ENCODE peak calls at places on chromosome X, in seven cellular contexts. Z, V, S, N, E, P and Q are unnamed samples.

GRCh38 chrX:11273544-11273943 is 19.7 kb upstream of the AMELX start:
- DNase-seq in Z (no peak), V (no peak), S (peak), N (no peak), E (no peak), P (no peak), Q (no peak)

GRCh38 chrX:39396358-39396995 is 595.2 kb downstream of the MID1IP1 start:
- DNase-seq in Z (no peak), V (no peak), S (no peak), N (no peak), E (no peak), P (no peak), Q (peak)

GRCh38 chrX:150715180-150715579 is 22.0 kb downstream of the MTMR1 start:
- DNase-seq in Z (no peak), V (no peak), S (no peak), N (no peak), E (no peak), P (no peak), Q (no peak)

GRCh38 chrX:72107320-72107719 is 24.4 kb downstream of the RTL5 start:
- DNase-seq in Z (no peak), V (no peak), S (peak), N (no peak), E (peak), P (no peak), Q (no peak)

GRCh38 chrX:26788402-26788998 is 572.5 kb downstream of the MAGEB5 start:
- DNase-seq in Z (no peak), V (no peak), S (no peak), N (no peak), E (no peak), P (no peak), Q (no peak)

GRCh38 chrX:77442728-77443127 is 4.5 kb upstream of the FGF16 start:
- DNase-seq in Z (no peak), V (no peak), S (peak), N (no peak), E (no peak), P (no peak), Q (no peak)

GRCh38 chrX:149938427-149939270 is at the start of gene EOLA2:
- DNase-seq in Z (peak), V (peak), S (peak), N (peak), E (peak), P (peak), Q (peak)

GRCh38 chrX:35826503-35826902 is 28.4 kb downstream of the MAGEB16 start:
- DNase-seq in Z (no peak), V (no peak), S (no peak), N (no peak), E (no peak), P (no peak), Q (no peak)

GRCh38 chrX:101203782-101204351 is 15.7 kb upstream of the DRP2 start:
- DNase-seq in Z (no peak), V (no peak), S (no peak), N (no peak), E (no peak), P (no peak), Q (no peak)

GRCh38 chrX:69988955-69989394 is 60.8 kb downstream of the AWAT2 start:
- DNase-seq in Z (no peak), V (no peak), S (no peak), N (no peak), E (no peak), P (no peak), Q (no peak)

GRCh38 chrX:118751950-118752783 is 24.8 kb downstream of the IL13RA1 start:
- DNase-seq in Z (no peak), V (no peak), S (no peak), N (no peak), E (no peak), P (no peak), Q (no peak)

GRCh38 chrX:133989993-133990392 is 4.6 kb upstream of the GPC3 start:
- DNase-seq in Z (no peak), V (no peak), S (no peak), N (no peak), E (no peak), P (no peak), Q (no peak)

GRCh38 chrX:63350551-63350950 is 581 bp downstream of the SPIN4 start:
- DNase-seq in Z (no peak), V (peak), S (peak), N (no peak), E (peak), P (peak), Q (peak)

GRCh38 chrX:69253821-69254220 is 88.6 kb upstream of the PJA1 start:
- DNase-seq in Z (no peak), V (no peak), S (no peak), N (no peak), E (no peak), P (no peak), Q (no peak)

GRCh38 chrX:3440981-3441380 is 94.5 kb upstream of the MXRA5 start:
- DNase-seq in Z (no peak), V (no peak), S (no peak), N (no peak), E (no peak), P (no peak), Q (no peak)

GRCh38 chrX:148808825-148809224 is 308.4 kb downstream of the AFF2 start:
- DNase-seq in Z (no peak), V (no peak), S (no peak), N (no peak), E (no peak), P (no peak), Q (no peak)

GRCh38 chrX:72273718-72274117 is 3.3 kb downstream of the RPS4X start:
- DNase-seq in Z (no peak), V (no peak), S (no peak), N (no peak), E (no peak), P (no peak), Q (no peak)

GRCh38 chrX:107736781-107737531 is 38.6 kb downstream of the TSC22D3 start:
- DNase-seq in Z (peak), V (no peak), S (no peak), N (peak), E (no peak), P (no peak), Q (no peak)

GRCh38 chrX:118495958-118496762 is 545 bp downstream of the DOCK11 start:
- DNase-seq in Z (peak), V (no peak), S (peak), N (peak), E (peak), P (peak), Q (no peak)

GRCh38 chrX:47148946-47149345 is 3.9 kb downstream of the RBM10 start:
- DNase-seq in Z (no peak), V (no peak), S (no peak), N (no peak), E (no peak), P (no peak), Q (no peak)

GRCh38 chrX:40371376-40371775 is 209.4 kb upstream of the ATP6AP2 start:
- DNase-seq in Z (no peak), V (no peak), S (no peak), N (no peak), E (no peak), P (no peak), Q (no peak)

GRCh38 chrX:132958086-132958703 is at the start of gene HS6ST2:
- DNase-seq in Z (no peak), V (no peak), S (no peak), N (peak), E (no peak), P (no peak), Q (peak)

GRCh38 chrX:12011075-12011474 is 127.2 kb upstream of the FRMPD4 start:
- DNase-seq in Z (no peak), V (no peak), S (no peak), N (no peak), E (no peak), P (no peak), Q (no peak)

GRCh38 chrX:69503835-69504625 is at the start of gene NALF2:
- DNase-seq in Z (peak), V (peak), S (no peak), N (peak), E (no peak), P (no peak), Q (peak)

GRCh38 chrX:32571579-32571978 is 639.8 kb downstream of the DMD start:
- DNase-seq in Z (no peak), V (no peak), S (no peak), N (no peak), E (no peak), P (no peak), Q (no peak)

GRCh38 chrX:49116076-49116475 is 7.5 kb downstream of the GPKOW start:
- DNase-seq in Z (no peak), V (no peak), S (no peak), N (no peak), E (no peak), P (no peak), Q (no peak)

GRCh38 chrX:115958687-115959359 is 211.7 kb upstream of the AGTR2 start:
- DNase-seq in Z (no peak), V (peak), S (no peak), N (no peak), E (no peak), P (no peak), Q (no peak)

GRCh38 chrX:84046403-84046984 is 141.5 kb downstream of the RPS6KA6 start:
- DNase-seq in Z (peak), V (no peak), S (peak), N (peak), E (no peak), P (peak), Q (peak)

GRCh38 chrX:20347486-20347885 is 80.8 kb upstream of the RPS6KA3 start:
- DNase-seq in Z (no peak), V (no peak), S (no peak), N (no peak), E (no peak), P (no peak), Q (no peak)